ENCODE peak calls at places on chromosomes 11 and 22, in ten cellular contexts. V is thoracic aorta; I is neural progenitor cell; X is A549; M is mammary epithelial cell; S is body of pancreas; T is PC-9; G is CD8-positive, alpha-beta T cell; D is PC-3; E is brain microvascular endothelial cell. J is an unnamed sample.

GRCh38 chr11:112719736-112720525 is 241.3 kb upstream of the NCAM1 start:
- DNase-seq in V (no peak), I (no peak), X (no peak), M (no peak), S (no peak), T (no peak), G (no peak), D (no peak), E (no peak), J (no peak)

GRCh38 chr11:63882555-63883242 is 34.3 kb downstream of the RCOR2 start:
- DNase-seq in V (no peak), I (peak), X (no peak), M (no peak), S (peak), T (no peak), G (peak), D (no peak), E (no peak), J (peak)

GRCh38 chr11:19574916-19575315 is 137.7 kb upstream of the NAV2 start:
- DNase-seq in V (no peak), I (no peak), X (no peak), M (no peak), S (no peak), T (no peak), G (no peak), D (no peak), E (no peak), J (no peak)

GRCh38 chr11:34758262-34758661 is 137.4 kb downstream of the EHF start:
- DNase-seq in V (no peak), I (no peak), X (no peak), M (no peak), S (no peak), T (no peak), G (no peak), D (no peak), E (no peak), J (no peak)

GRCh38 chr11:72078477-72078876 is 1.9 kb downstream of the NUMA1 start:
- DNase-seq in V (no peak), I (no peak), X (no peak), M (peak), S (no peak), T (peak), G (no peak), D (peak), E (no peak), J (no peak)

GRCh38 chr11:61516675-61517516 is 8.3 kb downstream of the LRRC10B start:
- DNase-seq in V (no peak), I (peak), X (peak), M (no peak), S (no peak), T (no peak), G (peak), D (peak), E (peak), J (no peak)

GRCh38 chr22:47920380-47920959 is 1158.0 kb downstream of the TBC1D22A start:
- DNase-seq in V (no peak), I (no peak), X (no peak), M (no peak), S (no peak), T (no peak), G (no peak), D (no peak), E (no peak), J (no peak)

GRCh38 chr11:128756469-128756868 is 62.6 kb downstream of the FLI1 start:
- DNase-seq in V (no peak), I (no peak), X (no peak), M (no peak), S (no peak), T (no peak), G (no peak), D (no peak), E (no peak), J (no peak)

GRCh38 chr11:121577106-121577505 is 124.3 kb upstream of the SORL1-AS1 start:
- DNase-seq in V (no peak), I (no peak), X (no peak), M (no peak), S (no peak), T (no peak), G (no peak), D (no peak), E (no peak), J (no peak)

GRCh38 chr22:37303821-37304274 is 21.5 kb downstream of the CYTH4 start:
- DNase-seq in V (peak), I (no peak), X (peak), M (peak), S (peak), T (no peak), G (peak), D (peak), E (peak), J (no peak)

GRCh38 chr11:64558065-64558745 is 32.8 kb upstream of the SLC22A12 start:
- DNase-seq in V (no peak), I (peak), X (no peak), M (no peak), S (no peak), T (no peak), G (no peak), D (no peak), E (no peak), J (no peak)

GRCh38 chr22:39457546-39458442 is 982 bp downstream of the MGAT3 start:
- DNase-seq in V (no peak), I (peak), X (no peak), M (no peak), S (no peak), T (no peak), G (no peak), D (no peak), E (no peak), J (peak)

GRCh38 chr11:35622070-35622469 is 3.8 kb downstream of the FJX1 start:
- DNase-seq in V (no peak), I (peak), X (no peak), M (peak), S (no peak), T (peak), G (no peak), D (peak), E (peak), J (no peak)

GRCh38 chr11:29755474-29755873 is 261.4 kb downstream of the KCNA4 start:
- DNase-seq in V (no peak), I (no peak), X (no peak), M (no peak), S (no peak), T (no peak), G (no peak), D (no peak), E (no peak), J (no peak)

GRCh38 chr22:27122561-27122960 is 465.2 kb downstream of the MIAT start:
- DNase-seq in V (no peak), I (no peak), X (no peak), M (no peak), S (no peak), T (no peak), G (no peak), D (no peak), E (no peak), J (no peak)

GRCh38 chr22:27123880-27124279 is 466.5 kb downstream of the MIAT start:
- DNase-seq in V (no peak), I (no peak), X (no peak), M (no peak), S (no peak), T (no peak), G (no peak), D (no peak), E (no peak), J (no peak)

GRCh38 chr22:27128461-27129080 is 471.2 kb downstream of the MIAT start:
- DNase-seq in V (no peak), I (no peak), X (no peak), M (no peak), S (no peak), T (no peak), G (no peak), D (no peak), E (no peak), J (no peak)

GRCh38 chr22:27125539-27125938 is 468.2 kb downstream of the MIAT start:
- DNase-seq in V (no peak), I (no peak), X (no peak), M (peak), S (no peak), T (peak), G (no peak), D (no peak), E (no peak), J (no peak)

GRCh38 chr22:27124336-27125023 is 467.1 kb downstream of the MIAT start:
- DNase-seq in V (no peak), I (no peak), X (no peak), M (no peak), S (peak), T (no peak), G (no peak), D (no peak), E (no peak), J (no peak)
- H3K27ac ChIP-seq in V (peak), I (no peak), X (peak), M (no peak), S (no peak), T (no peak), G (no peak), D (no peak), E (no peak), J (no peak)

DNA sequence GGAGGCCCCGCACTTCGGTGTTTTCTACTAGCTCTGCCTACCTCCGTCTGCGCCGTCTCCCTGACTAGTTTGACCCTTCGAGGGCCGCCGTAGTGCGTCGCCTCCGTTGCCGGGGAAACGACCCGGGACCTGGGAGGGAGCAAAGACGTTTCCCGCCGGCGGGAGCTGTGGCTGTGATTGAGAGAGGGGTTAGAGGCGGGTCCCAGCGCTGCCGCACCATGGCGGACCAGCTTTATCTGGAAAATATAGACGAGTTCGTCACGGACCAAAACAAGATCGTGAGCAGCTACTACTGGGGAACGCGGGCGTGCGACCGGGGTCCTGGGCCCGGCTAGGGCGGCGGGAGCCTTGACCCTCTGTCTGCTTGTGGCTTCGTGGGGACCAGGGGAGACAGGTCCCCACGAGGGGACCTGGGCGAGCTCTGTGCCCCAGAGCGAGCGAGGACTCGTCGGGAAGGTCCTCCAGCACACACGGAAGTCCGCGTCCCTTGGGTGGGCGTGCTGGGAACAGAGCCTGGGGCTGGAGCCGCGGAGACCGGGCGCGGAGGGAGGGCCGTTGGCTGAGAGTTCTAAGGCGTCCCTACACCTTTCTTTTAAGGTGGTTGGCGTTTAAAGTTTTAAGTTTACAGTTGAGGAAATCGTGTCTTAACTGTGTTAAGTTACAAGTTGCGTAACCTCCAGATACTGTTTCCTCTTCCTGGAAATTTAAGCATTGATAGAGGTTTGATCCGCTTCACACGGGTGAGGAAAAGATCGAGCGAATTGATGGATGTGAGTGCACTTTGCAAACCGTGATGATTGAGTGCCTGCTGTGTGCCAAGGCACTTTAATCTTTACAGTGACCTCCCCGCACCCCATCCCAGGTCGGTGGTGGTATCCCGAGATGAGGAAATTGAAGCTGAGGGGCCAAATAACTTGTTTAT is at the start of gene POLD3:
- DNase-seq in V (peak), I (peak), X (peak), M (peak), S (peak), T (peak), G (peak), D (peak), E (peak), J (peak)
- H3K27ac ChIP-seq in V (peak), I (peak), X (peak), M (peak), S (peak), T (peak), G (peak), D (peak), E (peak), J (peak)

GRCh38 chr11:96014234-96014633 is 90.3 kb upstream of the MTMR2 start:
- DNase-seq in V (no peak), I (no peak), X (peak), M (peak), S (no peak), T (peak), G (peak), D (peak), E (peak), J (no peak)
- H3K27ac ChIP-seq in V (no peak), I (no peak), X (peak), M (no peak), S (no peak), T (peak), G (peak), D (no peak), E (no peak), J (no peak)

DNA sequence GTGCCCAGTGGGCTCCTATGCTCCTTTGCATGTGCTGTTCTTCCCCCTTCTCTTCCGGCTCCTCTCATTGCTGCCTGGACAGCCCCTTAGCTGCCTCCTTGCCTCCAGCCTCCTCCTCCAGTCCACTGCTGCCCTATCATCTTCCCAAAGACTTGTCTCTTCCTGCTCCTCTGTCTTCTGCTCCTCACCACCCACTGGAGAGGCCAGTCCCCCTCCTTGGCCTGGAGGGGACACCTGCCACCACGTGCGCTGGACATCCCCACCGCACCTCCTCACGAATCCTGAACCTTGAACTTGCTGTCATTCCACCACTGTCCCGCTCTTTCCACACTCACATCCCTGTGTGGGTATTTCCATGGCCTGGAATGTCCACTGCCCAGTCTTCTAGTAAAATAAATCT is 49.8 kb downstream of the MICAL2 start:
- DNase-seq in V (no peak), I (no peak), X (no peak), M (no peak), S (no peak), T (no peak), G (no peak), D (no peak), E (no peak), J (no peak)
- H3K27ac ChIP-seq in V (peak), I (no peak), X (peak), M (no peak), S (no peak), T (no peak), G (no peak), D (peak), E (peak), J (no peak)

GRCh38 chr11:92225563-92226308 is 1.1 kb downstream of the FAT3 start:
- DNase-seq in V (no peak), I (peak), X (no peak), M (peak), S (no peak), T (no peak), G (no peak), D (no peak), E (no peak), J (peak)
- H3K27ac ChIP-seq in V (peak), I (no peak), X (peak), M (no peak), S (no peak), T (no peak), G (no peak), D (no peak), E (no peak), J (peak)

GRCh38 chr11:116833816-116834534 is 3.4 kb downstream of the APOA1 start:
- DNase-seq in V (no peak), I (no peak), X (no peak), M (no peak), S (peak), T (no peak), G (no peak), D (no peak), E (no peak), J (no peak)

GRCh38 chr11:116835042-116835772 is 2.2 kb downstream of the APOA1 start:
- DNase-seq in V (no peak), I (no peak), X (no peak), M (no peak), S (no peak), T (no peak), G (no peak), D (no peak), E (no peak), J (no peak)

GRCh38 chr11:116836648-116837023 is 786 bp downstream of the APOA1 start:
- DNase-seq in V (no peak), I (no peak), X (no peak), M (no peak), S (no peak), T (no peak), G (no peak), D (no peak), E (no peak), J (no peak)

GRCh38 chr11:116837231-116838091 is at the start of gene APOA1:
- DNase-seq in V (no peak), I (peak), X (no peak), M (no peak), S (no peak), T (no peak), G (no peak), D (no peak), E (no peak), J (no peak)

GRCh38 chr11:116835791-116836647 is 1.4 kb downstream of the APOA1 start:
- DNase-seq in V (peak), I (peak), X (peak), M (peak), S (peak), T (peak), G (peak), D (peak), E (peak), J (peak)
- H3K27ac ChIP-seq in V (peak), I (no peak), X (peak), M (no peak), S (no peak), T (no peak), G (peak), D (no peak), E (no peak), J (peak)

J was measured in caudate nucleus.